ENCODE peak calls at places on chromosome 11, in five cellular contexts. E is B cell, F is HFF-Myc, M is heart right ventricle, X is A549. W is an unnamed sample.

GRCh38 chr11:17641792-17642350 is 77.5 kb upstream of the MYOD1 start:
- DNase-seq in M (no peak), F (no peak), X (no peak), E (no peak), W (no peak)

GRCh38 chr11:123057604-123058305 is 4.2 kb downstream of the HSPA8 start:
- DNase-seq in X (no peak), F (no peak), M (no peak), E (no peak), W (no peak)

GRCh38 chr11:116144387-116144958 is 628.3 kb downstream of the BUD13 start:
- DNase-seq in M (no peak), E (no peak), F (no peak), X (no peak), W (no peak)

GRCh38 chr11:19756675-19757475 is 44.2 kb downstream of the NAV2 start:
- DNase-seq in E (no peak), M (peak), F (no peak), X (no peak), W (no peak)

GRCh38 chr11:112410325-112410724 is 149.7 kb upstream of the PLET1 start:
- DNase-seq in X (no peak), F (no peak), E (no peak), M (no peak), W (no peak)

GRCh38 chr11:128720522-128720985 is 26.7 kb downstream of the FLI1 start:
- DNase-seq in X (no peak), E (peak), M (peak), F (no peak), W (peak)

GRCh38 chr11:37002831-37003230 is 404.8 kb upstream of the RAG2 start:
- DNase-seq in X (no peak), M (no peak), E (no peak), F (no peak), W (no peak)

GRCh38 chr11:64086263-64086938 is 50.7 kb downstream of the FLRT1 start:
- DNase-seq in X (peak), M (peak), F (peak), E (no peak), W (no peak)

DNA sequence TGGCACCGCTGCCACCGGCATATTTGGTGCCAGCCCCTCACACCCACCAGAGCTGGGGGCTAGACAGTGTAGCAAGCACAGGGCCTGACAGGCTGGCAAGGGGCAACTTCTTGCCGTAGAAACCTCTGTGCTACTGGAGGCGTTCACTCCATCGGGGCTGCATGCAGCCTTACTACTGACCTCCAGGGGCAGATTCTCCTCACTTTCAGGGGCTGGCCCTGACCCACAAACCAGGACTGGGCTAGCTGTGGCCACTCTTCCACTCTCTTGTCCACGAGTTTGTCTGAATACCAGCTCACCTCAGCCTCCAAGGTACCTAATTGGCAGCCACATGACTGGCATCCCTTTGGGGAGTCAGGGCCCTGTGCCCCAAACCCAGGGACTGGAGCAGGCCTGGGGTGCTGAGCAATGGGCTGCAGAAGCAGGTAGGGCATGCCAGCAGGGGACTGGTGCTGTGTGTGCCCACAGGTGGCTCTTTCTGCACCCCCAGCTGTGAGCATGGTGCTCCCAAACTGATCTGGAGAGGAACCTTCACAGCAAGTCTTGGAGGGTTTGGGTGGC is 2.1 kb upstream of the LMO1 start:
- DNase-seq in X (no peak), F (no peak), M (no peak), E (no peak), W (no peak)
- TF ChIP-seq CTCF in X (no peak), F (no peak), M (peak), E (no peak), W (no peak)

GRCh38 chr11:125750629-125751028 is 4.5 kb downstream of the PATE1 start:
- DNase-seq in X (no peak), E (no peak), M (no peak), F (no peak), W (no peak)
- TF ChIP-seq CTCF in X (no peak), E (no peak), M (no peak), F (no peak), W (no peak)

GRCh38 chr11:34653851-34654490 is 33.1 kb downstream of the EHF start:
- DNase-seq in M (no peak), F (peak), E (no peak), X (peak), W (no peak)

GRCh38 chr11:34651551-34651950 is 30.7 kb downstream of the EHF start:
- DNase-seq in X (no peak), M (no peak), E (no peak), F (no peak), W (no peak)

GRCh38 chr11:34653031-34653430 is 32.1 kb downstream of the EHF start:
- DNase-seq in E (no peak), M (no peak), X (no peak), F (no peak), W (no peak)

GRCh38 chr11:34650528-34650927 is 29.6 kb downstream of the EHF start:
- DNase-seq in X (no peak), E (peak), F (no peak), M (no peak), W (peak)

DNA sequence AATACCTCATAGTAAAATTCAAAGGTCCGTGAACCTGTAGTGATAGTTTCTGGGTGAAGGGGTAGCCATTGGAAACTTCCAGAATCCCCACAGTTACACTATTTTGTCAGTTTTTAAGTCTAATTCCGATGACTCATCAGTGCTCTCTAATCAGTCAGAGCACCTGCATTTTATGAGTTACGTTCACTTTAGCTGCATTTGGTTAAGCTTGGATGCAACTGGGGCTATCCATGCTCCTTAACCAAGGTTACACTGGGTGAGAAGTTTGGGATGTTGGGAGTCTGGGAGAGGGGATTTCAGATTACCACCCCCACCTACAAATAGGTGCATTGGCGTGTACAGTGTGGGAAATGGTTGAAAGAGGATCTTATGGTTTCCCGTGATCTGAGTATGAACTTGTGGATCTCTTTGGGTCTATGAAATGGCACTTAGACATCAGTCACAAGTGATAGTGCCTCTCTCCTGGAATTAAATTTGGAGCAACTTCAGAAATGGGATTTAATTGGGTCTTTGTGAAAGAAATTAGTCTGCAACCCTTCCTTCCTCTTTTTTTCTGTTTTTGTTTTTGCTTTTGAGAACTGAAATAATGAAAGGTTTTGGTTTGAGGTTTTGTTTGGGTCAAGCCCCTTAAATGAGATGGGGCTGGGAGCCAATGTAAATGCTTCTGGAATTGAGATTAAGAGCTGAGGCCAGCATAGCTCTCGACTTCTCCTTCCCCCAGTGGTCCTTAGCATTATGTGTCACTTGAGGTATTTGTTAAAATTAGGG is 31.5 kb downstream of the EHF start:
- DNase-seq in F (no peak), E (peak), X (no peak), M (no peak), W (no peak)
- TF ChIP-seq CTCF in F (no peak), E (no peak), X (no peak), M (no peak), W (no peak)

DNA sequence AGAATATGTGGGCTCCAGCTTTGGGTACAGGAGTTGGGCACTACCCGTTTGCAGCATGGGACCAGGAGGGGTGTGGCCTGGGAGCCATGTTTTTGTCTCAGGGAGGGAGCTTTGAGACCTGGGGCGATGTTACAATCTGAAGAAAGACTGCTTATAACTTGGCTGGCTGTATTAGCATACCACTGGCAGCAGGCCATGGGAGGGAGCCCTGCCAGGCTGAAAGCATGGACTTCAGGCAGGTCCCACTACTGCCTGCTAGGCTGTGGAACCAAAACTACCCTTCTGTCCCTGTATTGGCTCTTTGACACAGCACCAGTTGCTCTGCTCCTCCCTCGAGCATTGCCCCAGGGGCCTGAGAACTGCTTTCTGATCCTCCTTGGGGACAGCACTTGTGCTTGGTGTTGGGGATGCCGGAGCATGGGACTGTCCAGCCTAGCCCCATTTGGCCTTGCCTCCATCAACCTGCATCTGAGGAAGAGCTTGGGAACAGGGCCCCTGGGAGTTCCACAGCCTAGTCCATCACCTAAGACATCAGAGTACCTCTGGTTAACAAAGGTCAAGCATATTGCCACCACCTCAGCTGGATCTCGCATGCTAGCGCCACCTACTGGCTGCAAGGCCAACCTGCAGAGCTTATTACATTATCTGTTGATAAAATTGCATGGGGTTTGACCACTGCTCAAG is 217.4 kb downstream of the SBF2 start:
- DNase-seq in F (no peak), M (peak), E (peak), X (peak), W (peak)
- TF ChIP-seq CTCF in F (peak), M (peak), E (peak), X (no peak), W (peak)

DNA sequence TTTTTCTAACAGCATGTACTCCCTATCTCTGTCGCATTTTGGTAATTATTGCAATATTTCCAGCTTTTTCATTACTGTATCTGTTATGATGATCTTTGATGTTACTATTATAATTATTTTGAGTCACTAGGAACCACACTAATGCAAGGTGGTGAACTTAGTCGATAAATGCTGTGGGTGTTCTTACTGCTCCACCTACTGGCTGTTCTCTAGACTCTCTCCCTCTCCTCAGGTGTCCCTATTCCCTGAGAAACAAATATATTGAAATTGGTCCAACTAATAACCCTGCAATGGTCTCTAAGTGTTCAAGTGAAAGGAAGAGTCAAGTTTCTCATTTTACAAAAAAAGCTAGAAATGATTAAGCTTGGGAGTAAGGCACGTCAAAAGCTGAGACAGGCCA is 10.5 kb downstream of the ARL14EP start:
- DNase-seq in E (no peak), F (no peak), X (peak), M (no peak), W (no peak)
- TF ChIP-seq CTCF in E (peak), F (peak), X (peak), M (peak), W (peak)

DNA sequence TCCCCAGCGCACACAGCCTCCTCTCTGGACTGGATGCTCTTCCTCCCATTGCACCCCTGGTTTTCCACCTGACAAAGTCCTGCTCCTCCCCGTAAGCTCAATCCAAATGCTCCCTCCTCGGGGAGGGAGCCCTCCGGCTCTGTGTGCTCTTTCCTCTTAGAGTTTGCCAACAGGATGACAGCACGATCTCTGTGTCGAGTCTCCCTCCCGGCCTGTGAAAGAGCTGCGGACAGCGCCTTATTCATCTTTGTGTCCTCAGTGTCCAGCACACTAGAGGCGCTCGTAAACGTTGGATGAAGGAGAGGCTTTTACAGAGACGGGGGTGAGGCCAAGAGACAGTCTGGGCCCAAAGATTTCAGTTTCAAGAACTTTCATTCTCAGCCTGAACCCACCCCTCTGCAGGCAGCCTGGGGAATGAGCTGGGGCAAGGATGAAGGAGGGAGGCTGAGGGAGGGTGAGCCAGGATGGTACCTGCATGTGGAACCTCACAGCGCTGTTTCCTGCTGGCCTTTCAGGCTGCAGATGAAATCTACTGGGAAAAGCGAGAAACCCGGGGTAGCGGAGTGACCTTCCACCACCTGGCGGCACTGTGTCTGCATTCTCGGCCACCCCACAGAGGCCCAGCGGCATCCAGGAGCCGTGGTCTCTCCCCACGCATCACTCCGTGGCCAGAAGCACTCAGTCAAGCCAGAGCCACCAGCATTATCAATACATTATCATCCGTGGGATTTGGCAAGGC is 8.5 kb upstream of the TMPRSS4 start:
- DNase-seq in M (no peak), X (no peak), E (no peak), F (no peak), W (no peak)
- TF ChIP-seq CTCF in M (no peak), X (no peak), E (no peak), F (no peak), W (no peak)